ENCODE peak calls at places on chromosomes 7 and 10, in four cellular contexts. Z is foreskin fibroblast, K is IMR-90, I is choroid plexus epithelial cell. F is an unnamed sample.

GRCh38 chr10:28139138-28139537 is 140.3 kb upstream of the ODAD2 start:
- DNase-seq in Z (peak; percentile 42), K (no peak), I (peak; percentile 2), F (no peak)

GRCh38 chr7:11331128-11332102 is 357.7 kb downstream of the PHF14 start:
- DNase-seq in Z (peak; percentile 6), K (no peak), I (no peak), F (no peak)

GRCh38 chr10:6980353-6980752 is 400.3 kb upstream of the PRKCQ start:
- DNase-seq in Z (no peak), K (no peak), I (no peak), F (no peak)

GRCh38 chr10:112875474-112876267 is 74.4 kb upstream of the TCF7L2 start:
- DNase-seq in Z (peak; percentile 86), K (peak; percentile 86), I (peak; percentile 92), F (peak; percentile 45)

GRCh38 chr7:112789453-112789823 is 755 bp downstream of the TMEM168 start:
- DNase-seq in Z (no peak), K (no peak), I (no peak), F (no peak)

GRCh38 chr10:31820096-31820495 is 108.5 kb downstream of the ARHGAP12 start:
- DNase-seq in Z (no peak), K (no peak), I (no peak), F (no peak)

GRCh38 chr7:45073031-45073842 is 15.5 kb downstream of the NACAD start:
- DNase-seq in Z (no peak), K (no peak), I (peak; percentile 41), F (no peak)

GRCh38 chr7:4837041-4837813 is 24.6 kb downstream of the PAPOLB start:
- DNase-seq in Z (peak; percentile 70), K (no peak), I (peak; percentile 41), F (no peak)

GRCh38 chr7:87332321-87332720 is 13.1 kb upstream of the CROT start:
- DNase-seq in Z (no peak), K (no peak), I (no peak), F (no peak)

GRCh38 chr10:129894721-129895120 is 69.4 kb downstream of the EBF3 start:
- DNase-seq in Z (peak; percentile 14), K (no peak), I (no peak), F (no peak)

GRCh38 chr10:94429049-94429707 is 26.8 kb downstream of the TBC1D12 start:
- DNase-seq in Z (peak; percentile 4), K (peak; percentile 66), I (peak; percentile 50), F (no peak)

GRCh38 chr10:62870866-62871265 is 54.7 kb upstream of the EGR2 start:
- DNase-seq in Z (no peak), K (no peak), I (no peak), F (no peak)

GRCh38 chr10:30398788-30399187 is 35.2 kb upstream of the MAP3K8 start:
- DNase-seq in Z (no peak), K (no peak), I (no peak), F (no peak)

GRCh38 chr7:121330053-121330833 is 1.4 kb downstream of the WNT16 start:
- DNase-seq in Z (peak; percentile 63), K (no peak), I (peak; percentile 24), F (no peak)

GRCh38 chr10:117477961-117478670 is 64.4 kb upstream of the EMX2 start:
- DNase-seq in Z (peak; percentile 73), K (peak; percentile 19), I (peak; percentile 85), F (peak; percentile 72)

GRCh38 chr10:131398166-131398565 is 86.6 kb upstream of the TCERG1L start:
- DNase-seq in Z (no peak), K (no peak), I (no peak), F (no peak)

GRCh38 chr7:128453836-128454804 is 1.6 kb upstream of the HILPDA start:
- DNase-seq in Z (peak; percentile 87), K (peak; percentile 82), I (peak; percentile 96), F (peak; percentile 16)

GRCh38 chr10:61791216-61791615 is 110.3 kb upstream of the ARID5B start:
- DNase-seq in Z (peak; percentile 46), K (peak; percentile 80), I (peak; percentile 72), F (no peak)

GRCh38 chr7:43768201-43768893 is 9.9 kb downstream of the BLVRA start:
- DNase-seq in Z (no peak), K (no peak), I (no peak), F (no peak)

GRCh38 chr7:114859477-114859876 is 62.4 kb upstream of the MDFIC start:
- DNase-seq in Z (no peak), K (no peak), I (no peak), F (no peak)

GRCh38 chr7:8260871-8261707 is 878 bp downstream of the ICA1 start:
- DNase-seq in Z (peak; percentile 47), K (no peak), I (peak; percentile 2), F (no peak)

GRCh38 chr10:45627412-45628048 is 45.0 kb downstream of the ZFAND4 start:
- DNase-seq in Z (no peak), K (no peak), I (peak; percentile 5), F (no peak)

GRCh38 chr7:5643280-5643679 is 138.2 kb downstream of the RNF216 start:
- DNase-seq in Z (no peak), K (no peak), I (peak; percentile 52), F (no peak)

GRCh38 chr10:128047991-128048826 is 78.0 kb downstream of the MKI67 start:
- DNase-seq in Z (no peak), K (peak; percentile 53), I (peak; percentile 81), F (no peak)

GRCh38 chr10:19811517-19811916 is 4.7 kb upstream of the PLXDC2 start:
- DNase-seq in Z (peak; percentile 35), K (peak; percentile 33), I (peak; percentile 77), F (no peak)

GRCh38 chr10:34504534-34504933 is 310.6 kb downstream of the PARD3 start:
- DNase-seq in Z (peak; percentile 60), K (peak; percentile 71), I (peak; percentile 54), F (no peak)

GRCh38 chr7:116710764-116711452 is 38.9 kb downstream of the MET start:
- DNase-seq in Z (no peak), K (no peak), I (no peak), F (no peak)

GRCh38 chr10:119652361-119652760 is 1.2 kb downstream of the BAG3 start:
- DNase-seq in Z (peak; percentile 79), K (peak; percentile 82), I (peak; percentile 80), F (peak; percentile 51)

GRCh38 chr10:102152545-102152890 is 329 bp downstream of the NOLC1 start:
- DNase-seq in Z (peak; percentile 53), K (peak; percentile 14), I (peak; percentile 39), F (no peak)

GRCh38 chr7:44750921-44751571 is 2.4 kb downstream of the ZMIZ2 start:
- DNase-seq in Z (peak; percentile 26), K (peak; percentile 52), I (peak; percentile 78), F (no peak)

GRCh38 chr10:79051766-79052165 is 17.0 kb upstream of the ZMIZ1 start:
- DNase-seq in Z (no peak), K (no peak), I (no peak), F (no peak)

GRCh38 chr7:105133358-105133757 is 119.4 kb downstream of the KMT2E start:
- DNase-seq in Z (no peak), K (no peak), I (no peak), F (no peak)

GRCh38 chr10:122021421-122021820 is 32.5 kb downstream of the TACC2 start:
- DNase-seq in Z (peak; percentile 52), K (peak; percentile 33), I (peak; percentile 38), F (peak; percentile 48)

GRCh38 chr10:78432582-78432981 is 398.9 kb downstream of the RPS24 start:
- DNase-seq in Z (no peak), K (no peak), I (peak; percentile 31), F (no peak)

GRCh38 chr7:45978010-45978681 is 57.1 kb upstream of the IGFBP3 start:
- DNase-seq in Z (peak; percentile 93), K (peak; percentile 99), I (peak; percentile 94), F (peak; percentile 83)

GRCh38 chr10:125782661-125783060 is 7.0 kb upstream of the MMP21 start:
- DNase-seq in Z (peak; percentile 17), K (peak; percentile 4), I (no peak), F (no peak)

GRCh38 chr7:299628-300027 is 9.7 kb downstream of the FOXL3 start:
- DNase-seq in Z (no peak), K (no peak), I (no peak), F (no peak)

GRCh38 chr10:26274391-26274790 is 57.8 kb downstream of the GAD2 start:
- DNase-seq in Z (no peak), K (no peak), I (no peak), F (no peak)
- TF ChIP-seq CTCF in Z (no peak), K (no peak), I (no peak), F (no peak)

GRCh38 chr7:158818325-158819213 is 10.7 kb downstream of the ESYT2 start:
- DNase-seq in Z (peak; percentile 99), K (peak; percentile 96), I (peak; percentile 98), F (peak; percentile 91)
- H3K4me3 ChIP-seq in Z (peak overlapping the region; percentile 44), K (peak overlapping the region; percentile 22), I (peak overlapping the region; percentile 41), F (peak overlapping the region; percentile 30)

GRCh38 chr7:107982918-107983389 is 20.0 kb downstream of the LAMB1 start:
- DNase-seq in Z (peak; percentile 24), K (peak; percentile 57), I (peak; percentile 42), F (no peak)
- TF ChIP-seq CTCF in Z (peak; percentile 15), K (no peak), I (peak; percentile 50), F (peak; percentile 23)

GRCh38 chr7:50854247-50854646 is 71.6 kb upstream of the GRB10 start:
- DNase-seq in Z (no peak), K (no peak), I (no peak), F (no peak)

GRCh38 chr7:50856231-50856630 is 73.5 kb upstream of the GRB10 start:
- DNase-seq in Z (no peak), K (no peak), I (no peak), F (no peak)

GRCh38 chr7:50853311-50853710 is 70.6 kb upstream of the GRB10 start:
- DNase-seq in Z (no peak), K (no peak), I (no peak), F (no peak)

GRCh38 chr7:50855526-50855925 is 72.8 kb upstream of the GRB10 start:
- DNase-seq in Z (no peak), K (no peak), I (no peak), F (no peak)

GRCh38 chr7:50854831-50855230 is 72.1 kb upstream of the GRB10 start:
- DNase-seq in Z (no peak), K (no peak), I (no peak), F (no peak)
- H3K4me3 ChIP-seq in Z (no peak overlapping the region), K (no peak overlapping the region), I (no peak overlapping the region), F (no peak overlapping the region)

GRCh38 chr10:132591166-132591971 is 53.8 kb downstream of the INPP5A start:
- DNase-seq in Z (peak; percentile 63), K (peak; percentile 66), I (peak; percentile 48), F (no peak)
- TF ChIP-seq CTCF in Z (no peak), K (no peak), I (no peak), F (no peak)

GRCh38 chr7:133681529-133681928 is 428.7 kb downstream of the EXOC4 start:
- DNase-seq in Z (no peak), K (no peak), I (no peak), F (no peak)

GRCh38 chr7:133678137-133678814 is 425.4 kb downstream of the EXOC4 start:
- DNase-seq in Z (no peak), K (no peak), I (no peak), F (no peak)

GRCh38 chr7:133682364-133683181 is 429.7 kb downstream of the EXOC4 start:
- DNase-seq in Z (no peak), K (no peak), I (no peak), F (no peak)

GRCh38 chr7:133679977-133680376 is 427.1 kb downstream of the EXOC4 start:
- DNase-seq in Z (no peak), K (no peak), I (no peak), F (no peak)

GRCh38 chr7:133683182-133683454 is 430.2 kb downstream of the EXOC4 start:
- DNase-seq in Z (no peak), K (no peak), I (no peak), F (no peak)
- H3K4me3 ChIP-seq in Z (no peak overlapping the region), K (no peak overlapping the region), I (no peak overlapping the region), F (no peak overlapping the region)

F was measured in HFF-Myc.